ENCODE peak calls at places on chromosomes 4 and X, in ten cellular contexts. U, A, E, G, K, Y, Q, V, N and R are unnamed samples.

GRCh38 chrX:46381630-46382029 is 163.6 kb downstream of the ZNF674 start:
- DNase-seq in U (no peak), A (no peak), E (peak), G (peak), K (peak), Y (no peak), Q (no peak), V (peak), N (no peak), R (peak)

GRCh38 chrX:24026403-24026801 is 584 bp downstream of the KLHL15 start:
- DNase-seq in U (no peak), A (no peak), E (no peak), G (no peak), K (no peak), Y (peak), Q (no peak), V (no peak), N (peak), R (no peak)

GRCh38 chr4:177557416-177557815 is 115.2 kb upstream of the AGA start:
- DNase-seq in U (no peak), A (peak), E (no peak), G (no peak), K (no peak), Y (no peak), Q (peak), V (no peak), N (no peak), R (no peak)

GRCh38 chr4:165874072-165874798 is 1.2 kb downstream of the TLL1 start:
- DNase-seq in U (no peak), A (no peak), E (no peak), G (peak), K (no peak), Y (peak), Q (no peak), V (peak), N (peak), R (peak)

GRCh38 chr4:189279188-189279587 is 661.5 kb upstream of the FRG1 start:
- DNase-seq in U (no peak), A (no peak), E (peak), G (no peak), K (no peak), Y (no peak), Q (no peak), V (no peak), N (no peak), R (no peak)

GRCh38 chrX:39397561-39398200 is 596.4 kb downstream of the MID1IP1 start:
- DNase-seq in U (no peak), A (no peak), E (no peak), G (no peak), K (no peak), Y (no peak), Q (no peak), V (no peak), N (no peak), R (no peak)

GRCh38 chr4:32909722-32910121 is 2189.6 kb downstream of the PCDH7 start:
- DNase-seq in U (no peak), A (no peak), E (no peak), G (peak), K (no peak), Y (no peak), Q (no peak), V (no peak), N (no peak), R (no peak)

GRCh38 chr4:172850838-172851237 is 317.8 kb upstream of the GALNT7 start:
- DNase-seq in U (no peak), A (no peak), E (peak), G (no peak), K (peak), Y (peak), Q (no peak), V (no peak), N (peak), R (no peak)

GRCh38 chr4:155659168-155659567 is 7.5 kb upstream of the GUCY1A1 start:
- DNase-seq in U (no peak), A (no peak), E (no peak), G (no peak), K (no peak), Y (no peak), Q (no peak), V (no peak), N (no peak), R (no peak)

GRCh38 chr4:7411896-7412585 is 22.7 kb downstream of the PSAPL1 start:
- DNase-seq in U (no peak), A (peak), E (no peak), G (peak), K (no peak), Y (no peak), Q (peak), V (no peak), N (no peak), R (peak)

GRCh38 chrX:17471121-17471520 is 96.1 kb downstream of the NHS start:
- DNase-seq in U (no peak), A (no peak), E (peak), G (no peak), K (no peak), Y (no peak), Q (no peak), V (no peak), N (peak), R (no peak)

GRCh38 chrX:71532753-71533425 is at the start of gene OGT:
- DNase-seq in U (peak), A (peak), E (peak), G (peak), K (peak), Y (peak), Q (peak), V (peak), N (peak), R (peak)

GRCh38 chr4:28373601-28374000 is 1513.0 kb downstream of the STIM2 start:
- DNase-seq in U (no peak), A (no peak), E (peak), G (no peak), K (no peak), Y (peak), Q (no peak), V (no peak), N (peak), R (no peak)

GRCh38 chr4:184506527-184507121 is 32.3 kb upstream of the IRF2 start:
- DNase-seq in U (no peak), A (no peak), E (no peak), G (no peak), K (no peak), Y (no peak), Q (peak), V (peak), N (no peak), R (no peak)

GRCh38 chr4:154029171-154029570 is 240.3 kb upstream of the SFRP2 start:
- DNase-seq in U (no peak), A (no peak), E (no peak), G (no peak), K (no peak), Y (no peak), Q (no peak), V (no peak), N (no peak), R (no peak)

GRCh38 chr4:83340692-83341343 is 6.2 kb upstream of the HPSE start:
- DNase-seq in U (no peak), A (no peak), E (no peak), G (no peak), K (no peak), Y (no peak), Q (no peak), V (no peak), N (no peak), R (no peak)

GRCh38 chr4:170272959-170273358 is 183.2 kb upstream of the AADAT start:
- DNase-seq in U (no peak), A (no peak), E (no peak), G (no peak), K (no peak), Y (no peak), Q (no peak), V (no peak), N (no peak), R (no peak)

GRCh38 chrX:111114806-111115205 is 18.8 kb downstream of the PAK3 start:
- DNase-seq in U (no peak), A (no peak), E (no peak), G (no peak), K (no peak), Y (no peak), Q (no peak), V (no peak), N (no peak), R (no peak)

GRCh38 chrX:69173906-69174305 is 8.7 kb upstream of the PJA1 start:
- DNase-seq in U (no peak), A (no peak), E (no peak), G (peak), K (no peak), Y (no peak), Q (no peak), V (no peak), N (no peak), R (peak)

GRCh38 chr4:30903493-30903892 is 183.3 kb downstream of the PCDH7 start:
- DNase-seq in U (no peak), A (no peak), E (peak), G (no peak), K (no peak), Y (no peak), Q (no peak), V (no peak), N (peak), R (no peak)

GRCh38 chr4:85658766-85659439 is 184.0 kb downstream of the ARHGAP24 start:
- DNase-seq in U (no peak), A (no peak), E (no peak), G (no peak), K (no peak), Y (no peak), Q (no peak), V (no peak), N (no peak), R (no peak)

GRCh38 chrX:30793075-30793766 is 95.8 kb downstream of the TAB3 start:
- DNase-seq in U (no peak), A (no peak), E (no peak), G (no peak), K (no peak), Y (no peak), Q (no peak), V (no peak), N (no peak), R (no peak)

GRCh38 chr4:60579335-60579734 is 620.8 kb upstream of the ADGRL3 start:
- DNase-seq in U (no peak), A (no peak), E (peak), G (no peak), K (no peak), Y (peak), Q (no peak), V (no peak), N (no peak), R (no peak)

GRCh38 chr4:139301821-139302611 is at the start of gene NDUFC1:
- DNase-seq in U (no peak), A (peak), E (peak), G (peak), K (peak), Y (peak), Q (peak), V (peak), N (peak), R (peak)

GRCh38 chr4:791866-792630 is 33.9 kb downstream of the CPLX1 start:
- DNase-seq in U (no peak), A (peak), E (no peak), G (peak), K (no peak), Y (no peak), Q (no peak), V (no peak), N (no peak), R (no peak)

GRCh38 chrX:103554687-103555417 is 30.5 kb upstream of the TCEAL4 start:
- DNase-seq in U (no peak), A (no peak), E (peak), G (peak), K (peak), Y (no peak), Q (no peak), V (peak), N (peak), R (peak)

GRCh38 chrX:34058005-34058404 is 74.1 kb downstream of the FAM47A start:
- DNase-seq in U (no peak), A (no peak), E (no peak), G (no peak), K (no peak), Y (no peak), Q (no peak), V (no peak), N (no peak), R (no peak)

GRCh38 chr4:7043521-7044414 is 596 bp downstream of the TADA2B start:
- DNase-seq in U (no peak), A (peak), E (peak), G (peak), K (peak), Y (no peak), Q (peak), V (no peak), N (peak), R (peak)

GRCh38 chr4:5912614-5913019 is 19.7 kb upstream of the CRMP1 start:
- DNase-seq in U (no peak), A (no peak), E (no peak), G (no peak), K (no peak), Y (no peak), Q (no peak), V (no peak), N (no peak), R (no peak)

DNA sequence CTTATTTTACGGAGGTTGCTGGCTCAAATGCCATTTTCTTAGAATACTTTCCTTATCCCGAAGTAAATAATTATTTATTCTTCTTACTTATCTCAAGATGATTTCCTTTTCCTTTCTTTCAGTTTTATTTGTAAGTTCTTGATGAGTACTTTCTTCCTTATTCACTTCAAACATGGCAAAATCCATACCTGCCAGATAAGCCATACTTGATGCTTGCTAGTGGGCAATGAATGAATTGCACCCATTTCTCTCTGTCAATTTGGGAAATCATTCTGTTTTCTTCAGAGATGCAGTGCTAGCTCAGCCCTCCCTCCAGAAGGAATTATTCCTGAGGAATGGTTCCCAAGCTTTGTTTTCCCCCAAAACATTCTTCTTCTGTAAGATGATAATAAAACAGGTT is 598.3 kb downstream of the SPRY1 start:
- DNase-seq in U (no peak), A (no peak), E (no peak), G (no peak), K (no peak), Y (no peak), Q (no peak), V (no peak), N (no peak), R (no peak)
- TF ChIP-seq CTCF in U (no peak), A (no peak), E (no peak), G (no peak), K (no peak), Y (no peak), Q (no peak), V (no peak), N (peak), R (peak)

GRCh38 chr4:39102297-39102696 is 40.3 kb downstream of the KLHL5 start:
- DNase-seq in U (no peak), A (no peak), E (no peak), G (no peak), K (no peak), Y (no peak), Q (no peak), V (no peak), N (peak), R (no peak)

GRCh38 chr4:39104255-39104654 is 42.2 kb downstream of the KLHL5 start:
- DNase-seq in U (no peak), A (no peak), E (peak), G (no peak), K (no peak), Y (no peak), Q (no peak), V (no peak), N (no peak), R (no peak)

GRCh38 chr4:39106011-39106410 is 44.0 kb downstream of the KLHL5 start:
- DNase-seq in U (no peak), A (no peak), E (no peak), G (no peak), K (no peak), Y (no peak), Q (no peak), V (no peak), N (no peak), R (no peak)

GRCh38 chr4:39103291-39103690 is 41.3 kb downstream of the KLHL5 start:
- DNase-seq in U (no peak), A (no peak), E (no peak), G (no peak), K (no peak), Y (no peak), Q (no peak), V (no peak), N (no peak), R (no peak)
- TF ChIP-seq CTCF in U (no peak), A (no peak), E (no peak), G (no peak), K (no peak), Y (no peak), Q (no peak), V (no peak), N (no peak), R (no peak)

DNA sequence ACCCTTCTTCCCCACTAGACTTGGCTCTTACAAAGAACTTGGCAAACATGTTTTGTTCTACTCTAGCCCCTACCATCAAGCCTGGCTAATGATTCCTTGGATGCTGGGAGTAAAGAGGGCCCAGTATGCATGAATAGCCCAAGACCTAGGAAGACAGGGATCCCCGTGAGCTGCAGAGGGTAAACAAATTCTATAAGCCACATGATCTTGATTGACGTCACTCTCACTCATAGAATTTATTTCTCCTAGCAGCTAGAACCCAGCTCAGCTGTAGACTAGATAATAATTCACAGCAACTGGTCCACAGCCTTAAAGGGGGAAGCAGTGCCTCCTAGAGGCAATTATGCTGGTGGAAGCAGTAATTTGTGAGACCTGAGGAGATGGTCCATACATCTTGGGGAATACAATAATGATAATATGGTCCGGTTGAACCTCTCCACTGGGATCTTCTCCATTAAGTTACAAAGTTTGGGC is 16.1 kb upstream of the USO1 start:
- DNase-seq in U (no peak), A (no peak), E (no peak), G (peak), K (no peak), Y (no peak), Q (no peak), V (peak), N (no peak), R (no peak)
- TF ChIP-seq CTCF in U (no peak), A (peak), E (peak), G (peak), K (no peak), Y (no peak), Q (peak), V (peak), N (peak), R (no peak)

DNA sequence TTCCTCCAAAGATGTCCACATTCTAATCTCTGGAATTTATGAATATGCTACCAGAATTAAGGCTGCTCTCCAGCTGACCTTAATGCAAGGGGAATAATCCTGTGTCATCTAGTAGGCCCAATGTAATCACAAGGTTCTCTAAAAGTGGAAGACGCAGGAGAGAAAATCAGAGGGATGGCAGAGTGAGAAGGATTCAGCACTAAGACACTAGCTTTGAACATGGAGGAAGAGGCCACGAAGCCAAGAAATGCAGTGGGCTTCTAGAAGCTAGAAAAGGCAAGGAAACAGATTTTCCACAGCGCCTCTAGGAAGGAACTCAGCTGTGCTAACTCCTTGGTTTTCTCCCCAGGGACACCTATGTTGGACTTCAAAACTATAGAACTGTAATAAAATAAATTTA is 240.7 kb upstream of the TRAM1L1 start:
- DNase-seq in U (no peak), A (no peak), E (no peak), G (no peak), K (no peak), Y (no peak), Q (no peak), V (no peak), N (peak), R (no peak)
- TF ChIP-seq CTCF in U (no peak), A (no peak), E (no peak), G (no peak), K (no peak), Y (no peak), Q (no peak), V (no peak), N (no peak), R (no peak)

GRCh38 chrX:106862972-106863688 is 40.0 kb downstream of the RIPPLY1 start:
- DNase-seq in U (no peak), A (no peak), E (peak), G (peak), K (peak), Y (peak), Q (peak), V (peak), N (no peak), R (peak)
- TF ChIP-seq CTCF in U (no peak), A (no peak), E (peak), G (peak), K (peak), Y (no peak), Q (no peak), V (peak), N (peak), R (no peak)

DNA sequence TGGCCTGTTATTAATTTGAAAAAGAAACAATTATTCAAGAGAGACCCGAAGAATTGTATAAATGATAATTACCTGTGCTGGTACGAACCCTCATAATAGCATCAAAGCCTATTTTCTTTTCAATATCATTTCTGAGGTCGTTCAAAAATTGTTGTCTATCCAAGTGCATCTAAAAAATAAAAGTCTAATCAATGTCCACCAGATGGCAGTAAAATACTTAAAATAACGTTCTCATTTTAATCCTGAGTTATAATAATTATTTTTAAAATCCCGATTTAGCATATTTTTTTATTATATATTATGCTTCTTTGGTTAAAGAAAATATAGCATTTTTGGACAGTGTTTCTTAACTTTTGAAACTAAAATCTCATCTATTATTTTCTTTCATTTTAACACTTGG is 55.7 kb downstream of the METTL14 start:
- DNase-seq in U (no peak), A (no peak), E (no peak), G (no peak), K (no peak), Y (peak), Q (no peak), V (peak), N (no peak), R (no peak)
- TF ChIP-seq CTCF in U (peak), A (peak), E (peak), G (peak), K (peak), Y (peak), Q (peak), V (peak), N (peak), R (peak)

GRCh38 chrX:37646254-37646653 is 39.3 kb upstream of the XK start:
- DNase-seq in U (no peak), A (no peak), E (no peak), G (no peak), K (no peak), Y (no peak), Q (no peak), V (no peak), N (no peak), R (no peak)
- TF ChIP-seq CTCF in U (no peak), A (no peak), E (no peak), G (no peak), K (no peak), Y (no peak), Q (no peak), V (no peak), N (peak), R (peak)

DNA sequence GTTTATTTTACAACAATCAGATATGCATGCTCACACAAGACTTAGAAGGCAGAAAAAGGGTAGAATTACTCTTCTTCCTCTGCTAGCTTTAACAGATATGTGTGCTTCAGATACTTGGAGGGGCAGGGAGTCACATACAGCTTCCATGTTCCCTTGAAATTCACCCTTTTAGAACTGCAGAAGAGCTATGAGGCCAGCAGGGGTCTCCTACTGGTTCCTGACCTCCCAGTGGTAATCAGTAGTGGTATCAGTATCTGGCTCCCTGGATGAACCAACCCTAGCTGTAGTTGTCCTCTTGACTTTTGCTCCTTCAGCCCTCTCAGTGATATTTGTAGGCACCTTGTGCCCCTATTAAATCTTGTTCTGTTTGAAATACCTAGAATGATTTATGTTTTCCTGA is 81.5 kb downstream of the RCHY1 start:
- DNase-seq in U (no peak), A (no peak), E (peak), G (peak), K (peak), Y (peak), Q (no peak), V (peak), N (no peak), R (no peak)
- TF ChIP-seq CTCF in U (no peak), A (no peak), E (peak), G (peak), K (peak), Y (no peak), Q (peak), V (peak), N (peak), R (peak)